ENCODE peak calls at places on chromosome 9, in eight cellular contexts. H is iris pigment epithelial cell; M is effector CD8-positive, alpha-beta T cell; J is ACHN; R is endothelial cell; N is activated T-cell treated with anti-CD3 and anti-CD28 coated beads, Interleukin-2, amount 50 U/mL, for 72 hours; K is Caki2; U is amygdala. S is an unnamed sample.

GRCh38 chr9:129483467-129484324 is 137.2 kb downstream of the C9orf50 start:
- DNase-seq in K (peak; percentile 79), N (peak; percentile 33), M (peak; percentile 14), H (peak; percentile 95), R (no peak), U (peak; percentile 57), J (peak; percentile 78), S (peak; percentile 91)

GRCh38 chr9:3809724-3810123 is 283.9 kb upstream of the RFX3 start:
- DNase-seq in K (peak; percentile 63), M (no peak), U (no peak), R (no peak), N (no peak), H (no peak), J (peak; percentile 93), S (peak; percentile 51)

GRCh38 chr9:121921444-121921843 is 171.7 kb downstream of the TTLL11 start:
- DNase-seq in N (no peak), U (no peak), J (no peak), M (no peak), K (no peak), R (no peak), H (no peak), S (no peak)

GRCh38 chr9:69214939-69215338 is 40.9 kb downstream of the TJP2 start:
- DNase-seq in M (no peak), U (no peak), R (no peak), J (no peak), N (no peak), K (no peak), H (no peak), S (no peak)

GRCh38 chr9:138025908-138026307 is 148.3 kb downstream of the CACNA1B start:
- DNase-seq in J (no peak), M (no peak), R (no peak), K (no peak), H (no peak), N (no peak), U (no peak), S (no peak)

GRCh38 chr9:137479892-137480685 is 21.0 kb upstream of the NSMF start:
- DNase-seq in R (no peak), M (no peak), K (no peak), N (no peak), J (no peak), H (no peak), U (no peak), S (no peak)

GRCh38 chr9:8718121-8718725 is 918.6 kb upstream of the DMAC1 start:
- DNase-seq in U (no peak), R (no peak), H (peak; percentile 30), N (no peak), J (peak; percentile 67), M (no peak), K (no peak), S (no peak)

GRCh38 chr9:98172604-98173003 is 19.8 kb downstream of the CORO2A start:
- DNase-seq in R (no peak), H (no peak), M (no peak), J (no peak), K (no peak), N (no peak), U (no peak), S (peak; percentile 27)

GRCh38 chr9:91187965-91188344 is 173.8 kb downstream of the AUH start:
- DNase-seq in N (no peak), H (peak; percentile 45), K (no peak), M (no peak), R (no peak), J (no peak), U (no peak), S (peak; percentile 90)

GRCh38 chr9:37283730-37284235 is 138.7 kb upstream of the GRHPR start:
- DNase-seq in J (peak; percentile 48), U (no peak), R (no peak), K (peak; percentile 87), H (peak; percentile 37), N (no peak), M (no peak), S (peak; percentile 79)

GRCh38 chr9:100579665-100580064 is 1.8 kb downstream of the CAVIN4 start:
- DNase-seq in U (no peak), K (no peak), R (no peak), J (no peak), H (peak; percentile 57), N (no peak), M (no peak), S (peak; percentile 32)

GRCh38 chr9:134065720-134066419 is 2.0 kb downstream of the BRD3 start:
- DNase-seq in R (no peak), U (no peak), K (no peak), J (peak; percentile 43), H (peak; percentile 82), N (peak; percentile 78), M (no peak), S (peak; percentile 73)

GRCh38 chr9:137295313-137296213 is 6.5 kb downstream of the NRARP start:
- DNase-seq in U (no peak), R (peak; percentile 84), M (peak; percentile 18), N (peak; percentile 64), K (no peak), H (no peak), J (peak; percentile 30), S (peak; percentile 30)

GRCh38 chr9:128215491-128216404 is 12.6 kb downstream of the DNM1 start:
- DNase-seq in K (peak; percentile 59), R (no peak), N (no peak), U (peak; percentile 37), J (no peak), M (no peak), H (peak; percentile 84), S (peak; percentile 87)

GRCh38 chr9:125261501-125262216 is at the start of gene GAPVD1:
- DNase-seq in N (peak; percentile 92), U (peak; percentile 78), H (peak; percentile 74), J (peak; percentile 91), M (peak; percentile 80), K (peak; percentile 93), R (peak; percentile 94), S (peak; percentile 92)

GRCh38 chr9:27090231-27090630 is 18.8 kb upstream of the TEK start:
- DNase-seq in K (no peak), R (no peak), H (peak; percentile 28), J (no peak), N (no peak), U (no peak), M (no peak), S (peak; percentile 8)

GRCh38 chr9:31820426-31820825 is 564.0 kb upstream of the ACO1 start:
- DNase-seq in H (no peak), K (no peak), N (no peak), J (no peak), M (no peak), R (no peak), U (no peak), S (no peak)

GRCh38 chr9:93129286-93129685 is 4.8 kb downstream of the NINJ1 start:
- DNase-seq in U (no peak), K (no peak), N (no peak), H (no peak), R (peak; percentile 42), J (no peak), M (no peak), S (no peak)

GRCh38 chr9:15444141-15444540 is 21.5 kb downstream of the SNAPC3 start:
- DNase-seq in M (no peak), H (no peak), K (no peak), U (no peak), R (no peak), N (no peak), J (no peak), S (no peak)

GRCh38 chr9:118473527-118473926 is 769.3 kb downstream of the TLR4 start:
- DNase-seq in M (no peak), H (no peak), R (no peak), K (no peak), J (no peak), N (no peak), U (no peak), S (no peak)

GRCh38 chr9:95088421-95089161 is 228.9 kb downstream of the FANCC start:
- DNase-seq in M (no peak), K (no peak), J (no peak), N (no peak), R (no peak), H (no peak), U (no peak), S (no peak)

GRCh38 chr9:20297646-20298084 is 324.6 kb downstream of the MLLT3 start:
- DNase-seq in M (no peak), R (no peak), J (no peak), H (peak; percentile 92), N (no peak), K (no peak), U (peak; percentile 22), S (peak; percentile 91)